ENCODE peak calls at places on chromosomes 13 and 19, in ten cellular contexts. One of them, this sample, is unnamed.

GRCh38 chr19:53254451-53255341 is at the start of gene ZNF677:
- DNase-seq in prostate gland: peak
- DNase-seq in H1: peak
- DNase-seq in vagina: peak
- DNase-seq in HCT116: no peak
- DNase-seq in transverse colon: peak
- DNase-seq in breast epithelium: peak
- DNase-seq in suprapubic skin: peak
- DNase-seq in esophagus muscularis mucosa: peak
- DNase-seq in K562: peak
- DNase-seq in this sample: no peak

GRCh38 chr19:35306473-35307246 is 14.7 kb downstream of the MAG start:
- DNase-seq in esophagus muscularis mucosa: no peak
- DNase-seq in transverse colon: no peak
- DNase-seq in breast epithelium: no peak
- DNase-seq in HCT116: no peak
- DNase-seq in H1: no peak
- DNase-seq in suprapubic skin: no peak
- DNase-seq in K562: peak
- DNase-seq in prostate gland: no peak
- DNase-seq in vagina: no peak
- DNase-seq in this sample: no peak

GRCh38 chr19:41699231-41699967 is 9.0 kb upstream of the CEACAM5 start:
- DNase-seq in breast epithelium: no peak
- DNase-seq in vagina: peak
- DNase-seq in suprapubic skin: peak
- DNase-seq in transverse colon: peak
- DNase-seq in prostate gland: peak
- DNase-seq in K562: no peak
- DNase-seq in H1: no peak
- DNase-seq in esophagus muscularis mucosa: peak
- DNase-seq in HCT116: no peak
- DNase-seq in this sample: no peak

GRCh38 chr13:20997301-20998061 is 63.9 kb downstream of the LATS2 start:
- DNase-seq in H1: no peak
- DNase-seq in suprapubic skin: no peak
- DNase-seq in vagina: no peak
- DNase-seq in prostate gland: no peak
- DNase-seq in HCT116: no peak
- DNase-seq in K562: no peak
- DNase-seq in esophagus muscularis mucosa: no peak
- DNase-seq in transverse colon: no peak
- DNase-seq in breast epithelium: no peak
- DNase-seq in this sample: no peak

GRCh38 chr19:15025237-15025636 is 24.0 kb upstream of the CASP14 start:
- DNase-seq in breast epithelium: no peak
- DNase-seq in transverse colon: no peak
- DNase-seq in suprapubic skin: no peak
- DNase-seq in K562: peak
- DNase-seq in H1: no peak
- DNase-seq in HCT116: no peak
- DNase-seq in prostate gland: no peak
- DNase-seq in esophagus muscularis mucosa: no peak
- DNase-seq in vagina: no peak
- DNase-seq in this sample: no peak

GRCh38 chr19:46495789-46496099 is at the start of gene PNMA8B:
- DNase-seq in prostate gland: no peak
- DNase-seq in vagina: no peak
- DNase-seq in H1: peak
- DNase-seq in HCT116: no peak
- DNase-seq in esophagus muscularis mucosa: no peak
- DNase-seq in K562: peak
- DNase-seq in suprapubic skin: no peak
- DNase-seq in breast epithelium: no peak
- DNase-seq in transverse colon: no peak
- DNase-seq in this sample: no peak

GRCh38 chr19:55801416-55801815 is 30.4 kb downstream of the NLRP11 start:
- DNase-seq in vagina: no peak
- DNase-seq in esophagus muscularis mucosa: no peak
- DNase-seq in HCT116: no peak
- DNase-seq in suprapubic skin: no peak
- DNase-seq in K562: no peak
- DNase-seq in prostate gland: no peak
- DNase-seq in breast epithelium: no peak
- DNase-seq in transverse colon: no peak
- DNase-seq in H1: no peak
- DNase-seq in this sample: no peak

GRCh38 chr13:41587490-41587889 is 130.1 kb downstream of the RGCC start:
- DNase-seq in H1: peak
- DNase-seq in K562: no peak
- DNase-seq in esophagus muscularis mucosa: no peak
- DNase-seq in prostate gland: no peak
- DNase-seq in HCT116: no peak
- DNase-seq in transverse colon: no peak
- DNase-seq in breast epithelium: no peak
- DNase-seq in vagina: no peak
- DNase-seq in suprapubic skin: no peak
- DNase-seq in this sample: no peak

GRCh38 chr13:106561551-106562170 is 6.3 kb downstream of the ARGLU1 start:
- DNase-seq in prostate gland: no peak
- DNase-seq in HCT116: no peak
- DNase-seq in esophagus muscularis mucosa: no peak
- DNase-seq in vagina: no peak
- DNase-seq in H1: no peak
- DNase-seq in K562: peak
- DNase-seq in suprapubic skin: no peak
- DNase-seq in transverse colon: no peak
- DNase-seq in breast epithelium: no peak
- DNase-seq in this sample: peak

GRCh38 chr13:109572389-109572788 is 214.0 kb downstream of the IRS2 start:
- DNase-seq in transverse colon: no peak
- DNase-seq in HCT116: no peak
- DNase-seq in esophagus muscularis mucosa: no peak
- DNase-seq in vagina: no peak
- DNase-seq in H1: no peak
- DNase-seq in breast epithelium: no peak
- DNase-seq in prostate gland: no peak
- DNase-seq in suprapubic skin: no peak
- DNase-seq in K562: no peak
- DNase-seq in this sample: no peak

GRCh38 chr19:52171321-52172169 is at the start of gene ZNF836:
- DNase-seq in esophagus muscularis mucosa: peak
- DNase-seq in breast epithelium: peak
- DNase-seq in suprapubic skin: peak
- DNase-seq in transverse colon: peak
- DNase-seq in H1: peak
- DNase-seq in HCT116: no peak
- DNase-seq in K562: peak
- DNase-seq in prostate gland: peak
- DNase-seq in vagina: peak
- DNase-seq in this sample: peak

GRCh38 chr13:82878536-82878935 is 1003.7 kb downstream of the SLITRK1 start:
- DNase-seq in K562: no peak
- DNase-seq in suprapubic skin: no peak
- DNase-seq in vagina: no peak
- DNase-seq in transverse colon: no peak
- DNase-seq in HCT116: no peak
- DNase-seq in H1: no peak
- DNase-seq in esophagus muscularis mucosa: no peak
- DNase-seq in breast epithelium: no peak
- DNase-seq in prostate gland: no peak
- DNase-seq in this sample: no peak

DNA sequence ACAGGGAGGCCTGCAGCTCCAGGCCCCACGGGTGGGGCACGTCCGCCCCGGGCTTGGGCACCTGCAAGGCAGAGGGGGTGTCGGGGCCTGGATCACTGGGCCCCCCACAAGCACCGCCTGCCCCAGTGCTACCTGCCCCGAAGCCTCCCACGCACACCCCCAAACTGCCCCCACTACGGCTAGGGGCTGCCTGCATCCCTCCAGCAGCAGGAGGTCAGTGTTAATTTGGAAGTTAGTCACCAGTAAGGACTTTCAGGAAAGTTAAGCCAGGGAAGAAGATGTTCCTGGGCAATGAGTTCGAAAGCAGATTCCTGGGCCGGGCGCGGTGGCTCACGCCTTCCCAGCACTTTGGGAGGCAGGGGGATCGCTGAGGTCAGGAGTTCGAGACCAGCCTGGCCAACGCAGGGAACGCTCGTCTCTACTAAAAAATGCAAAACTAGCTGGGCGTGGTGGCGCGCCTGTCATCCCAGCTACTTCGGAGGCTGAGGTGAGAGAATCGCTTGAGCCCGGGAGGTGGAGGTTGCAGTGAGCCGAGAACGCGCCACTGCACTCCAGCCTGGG is 5.5 kb downstream of the PEAK3 start:
- DNase-seq in HCT116: no peak
- DNase-seq in esophagus muscularis mucosa: no peak
- DNase-seq in suprapubic skin: no peak
- DNase-seq in transverse colon: no peak
- DNase-seq in K562: no peak
- DNase-seq in vagina: no peak
- DNase-seq in breast epithelium: no peak
- DNase-seq in prostate gland: no peak
- DNase-seq in H1: no peak
- DNase-seq in this sample: no peak
- TF ChIP-seq POLR2AphosphoS5 in HCT116: no peak
- TF ChIP-seq POLR2AphosphoS5 in esophagus muscularis mucosa: no peak
- TF ChIP-seq POLR2AphosphoS5 in suprapubic skin: no peak
- TF ChIP-seq POLR2AphosphoS5 in transverse colon: no peak
- TF ChIP-seq POLR2AphosphoS5 in K562: no peak
- TF ChIP-seq POLR2AphosphoS5 in vagina: no peak
- TF ChIP-seq POLR2AphosphoS5 in breast epithelium: no peak
- TF ChIP-seq POLR2AphosphoS5 in prostate gland: no peak
- TF ChIP-seq POLR2AphosphoS5 in H1: no peak
- TF ChIP-seq POLR2AphosphoS5 in this sample: no peak

GRCh38 chr13:28495586-28496564 is 947 bp upstream of the FLT1 start:
- DNase-seq in vagina: no peak
- DNase-seq in breast epithelium: no peak
- DNase-seq in H1: peak
- DNase-seq in esophagus muscularis mucosa: no peak
- DNase-seq in suprapubic skin: no peak
- DNase-seq in prostate gland: no peak
- DNase-seq in transverse colon: no peak
- DNase-seq in K562: no peak
- DNase-seq in HCT116: no peak
- DNase-seq in this sample: no peak

GRCh38 chr13:28494537-28494860 is 429 bp downstream of the FLT1 start:
- DNase-seq in K562: no peak
- DNase-seq in suprapubic skin: no peak
- DNase-seq in vagina: no peak
- DNase-seq in transverse colon: no peak
- DNase-seq in H1: no peak
- DNase-seq in HCT116: no peak
- DNase-seq in esophagus muscularis mucosa: no peak
- DNase-seq in prostate gland: no peak
- DNase-seq in breast epithelium: no peak
- DNase-seq in this sample: no peak

GRCh38 chr13:28493740-28494536 is 990 bp downstream of the FLT1 start:
- DNase-seq in suprapubic skin: no peak
- DNase-seq in prostate gland: no peak
- DNase-seq in breast epithelium: no peak
- DNase-seq in esophagus muscularis mucosa: no peak
- DNase-seq in vagina: no peak
- DNase-seq in HCT116: no peak
- DNase-seq in transverse colon: no peak
- DNase-seq in K562: no peak
- DNase-seq in H1: peak
- DNase-seq in this sample: peak

GRCh38 chr13:28492527-28493367 is 2.2 kb downstream of the FLT1 start:
- DNase-seq in suprapubic skin: no peak
- DNase-seq in K562: no peak
- DNase-seq in vagina: no peak
- DNase-seq in breast epithelium: no peak
- DNase-seq in HCT116: no peak
- DNase-seq in prostate gland: no peak
- DNase-seq in H1: no peak
- DNase-seq in esophagus muscularis mucosa: no peak
- DNase-seq in transverse colon: no peak
- DNase-seq in this sample: no peak

GRCh38 chr13:28494861-28495585 is at the start of gene FLT1:
- DNase-seq in prostate gland: no peak
- DNase-seq in HCT116: no peak
- DNase-seq in H1: peak
- DNase-seq in suprapubic skin: no peak
- DNase-seq in esophagus muscularis mucosa: no peak
- DNase-seq in vagina: no peak
- DNase-seq in breast epithelium: no peak
- DNase-seq in K562: no peak
- DNase-seq in transverse colon: no peak
- DNase-seq in this sample: peak
- TF ChIP-seq POLR2A in prostate gland: no peak
- TF ChIP-seq POLR2A in HCT116: no peak
- TF ChIP-seq POLR2A in H1: no peak
- TF ChIP-seq POLR2A in suprapubic skin: no peak
- TF ChIP-seq POLR2A in esophagus muscularis mucosa: no peak
- TF ChIP-seq POLR2A in vagina: peak
- TF ChIP-seq POLR2A in breast epithelium: no peak
- TF ChIP-seq POLR2A in K562: no peak
- TF ChIP-seq POLR2A in transverse colon: no peak
- TF ChIP-seq POLR2A in this sample: no peak

GRCh38 chr13:108263961-108264360 is 5.6 kb upstream of the TNFSF13B start:
- DNase-seq in breast epithelium: no peak
- DNase-seq in transverse colon: no peak
- DNase-seq in K562: no peak
- DNase-seq in vagina: no peak
- DNase-seq in prostate gland: no peak
- DNase-seq in HCT116: no peak
- DNase-seq in suprapubic skin: no peak
- DNase-seq in esophagus muscularis mucosa: no peak
- DNase-seq in H1: no peak
- DNase-seq in this sample: no peak
- TF ChIP-seq POLR2AphosphoS5 in breast epithelium: no peak
- TF ChIP-seq POLR2AphosphoS5 in transverse colon: no peak
- TF ChIP-seq POLR2AphosphoS5 in K562: no peak
- TF ChIP-seq POLR2AphosphoS5 in vagina: no peak
- TF ChIP-seq POLR2AphosphoS5 in prostate gland: no peak
- TF ChIP-seq POLR2AphosphoS5 in HCT116: no peak
- TF ChIP-seq POLR2AphosphoS5 in suprapubic skin: no peak
- TF ChIP-seq POLR2AphosphoS5 in esophagus muscularis mucosa: no peak
- TF ChIP-seq POLR2AphosphoS5 in H1: no peak
- TF ChIP-seq POLR2AphosphoS5 in this sample: no peak

DNA sequence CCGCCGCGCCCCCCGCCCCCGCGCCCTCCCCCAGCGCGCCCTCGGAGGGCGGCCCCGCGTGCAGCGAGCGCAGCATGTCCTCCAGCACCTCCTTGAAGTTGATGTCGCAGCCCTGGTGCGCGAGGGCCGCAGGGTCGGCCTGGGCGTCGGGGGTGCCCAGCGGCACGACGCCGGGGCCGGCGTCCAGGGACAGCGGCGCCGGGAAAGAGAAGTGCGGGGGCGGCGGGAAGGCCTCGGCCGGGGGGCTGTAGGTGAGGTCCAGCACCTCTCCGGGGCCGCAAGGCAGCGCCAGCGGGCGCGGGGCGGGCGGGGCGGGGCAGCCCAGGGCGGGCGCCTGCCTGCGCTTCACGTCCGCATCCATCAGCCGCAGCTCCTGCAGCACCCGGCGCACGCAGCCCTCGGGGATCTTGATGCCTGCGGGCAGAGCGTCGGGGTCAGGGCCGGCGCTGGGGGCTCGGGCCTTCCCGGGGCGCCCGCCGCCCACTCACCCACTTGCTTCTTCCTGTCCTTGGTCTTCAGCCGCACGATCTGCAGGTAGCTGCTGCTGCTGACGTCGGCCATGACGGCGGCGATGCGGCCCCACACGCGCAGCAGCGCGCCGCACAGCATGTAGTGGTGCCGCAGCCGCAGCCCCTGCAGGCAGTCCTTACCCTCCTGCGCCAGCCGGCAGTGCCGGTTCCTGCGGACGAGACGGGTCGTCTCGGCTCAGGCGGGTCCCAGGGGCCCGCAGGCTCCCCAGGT is 4.7 kb downstream of the GPX4 start:
- DNase-seq in breast epithelium: no peak
- DNase-seq in suprapubic skin: no peak
- DNase-seq in H1: no peak
- DNase-seq in transverse colon: no peak
- DNase-seq in K562: no peak
- DNase-seq in HCT116: no peak
- DNase-seq in prostate gland: no peak
- DNase-seq in esophagus muscularis mucosa: no peak
- DNase-seq in vagina: no peak
- DNase-seq in this sample: no peak
- TF ChIP-seq POLR2A in breast epithelium: no peak
- TF ChIP-seq POLR2A in suprapubic skin: no peak
- TF ChIP-seq POLR2A in H1: no peak
- TF ChIP-seq POLR2A in transverse colon: no peak
- TF ChIP-seq POLR2A in K562: no peak
- TF ChIP-seq POLR2A in HCT116: no peak
- TF ChIP-seq POLR2A in prostate gland: no peak
- TF ChIP-seq POLR2A in esophagus muscularis mucosa: no peak
- TF ChIP-seq POLR2A in vagina: no peak
- TF ChIP-seq POLR2A in this sample: peak

This sample was measured in GM12892.